ENCODE peak calls at places on chromosomes 12 and 14, in four cellular contexts. One of them, this sample, is unnamed.

GRCh38 chr14:93926209-93926872 is 803 bp upstream of the FAM181A start:
- DNase-seq in activated CD4-positive, alpha-beta memory T cell treated with anti-CD3 and anti-CD28 coated beads for 36 hours: no peak
- DNase-seq in SW 1271: no peak
- DNase-seq in H9: no peak
- DNase-seq in this sample: no peak

GRCh38 chr12:127928615-127929014 is 338.4 kb upstream of the TMEM132C start:
- DNase-seq in SW 1271: no peak
- DNase-seq in activated CD4-positive, alpha-beta memory T cell treated with anti-CD3 and anti-CD28 coated beads for 36 hours: no peak
- DNase-seq in H9: no peak
- DNase-seq in this sample: no peak

GRCh38 chr14:100532154-100532915 is 54.9 kb downstream of the BEGAIN start:
- DNase-seq in SW 1271: no peak
- DNase-seq in H9: peak; percentile 18
- DNase-seq in activated CD4-positive, alpha-beta memory T cell treated with anti-CD3 and anti-CD28 coated beads for 36 hours: peak; percentile 6
- DNase-seq in this sample: peak; percentile 15

GRCh38 chr12:88546851-88547250 is 33.4 kb downstream of the KITLG start:
- DNase-seq in SW 1271: no peak
- DNase-seq in activated CD4-positive, alpha-beta memory T cell treated with anti-CD3 and anti-CD28 coated beads for 36 hours: no peak
- DNase-seq in H9: no peak
- DNase-seq in this sample: no peak

GRCh38 chr14:102731101-102731870 is 46.0 kb upstream of the TRAF3 start:
- DNase-seq in activated CD4-positive, alpha-beta memory T cell treated with anti-CD3 and anti-CD28 coated beads for 36 hours: peak; percentile 7
- DNase-seq in H9: no peak
- DNase-seq in SW 1271: no peak
- DNase-seq in this sample: no peak

GRCh38 chr14:34450542-34450915 is 11.5 kb downstream of the SPTSSA start:
- DNase-seq in activated CD4-positive, alpha-beta memory T cell treated with anti-CD3 and anti-CD28 coated beads for 36 hours: no peak
- DNase-seq in SW 1271: no peak
- DNase-seq in H9: no peak
- DNase-seq in this sample: no peak

GRCh38 chr12:108722992-108723766 is 8.1 kb downstream of the CORO1C start:
- DNase-seq in H9: no peak
- DNase-seq in activated CD4-positive, alpha-beta memory T cell treated with anti-CD3 and anti-CD28 coated beads for 36 hours: no peak
- DNase-seq in SW 1271: peak; percentile 46
- DNase-seq in this sample: no peak

GRCh38 chr14:87864356-87865230 is 128.4 kb downstream of the GALC start:
- DNase-seq in SW 1271: no peak
- DNase-seq in H9: no peak
- DNase-seq in activated CD4-positive, alpha-beta memory T cell treated with anti-CD3 and anti-CD28 coated beads for 36 hours: no peak
- DNase-seq in this sample: no peak

GRCh38 chr12:29742646-29743045 is 41.1 kb downstream of the TMTC1 start:
- DNase-seq in SW 1271: no peak
- DNase-seq in H9: no peak
- DNase-seq in activated CD4-positive, alpha-beta memory T cell treated with anti-CD3 and anti-CD28 coated beads for 36 hours: no peak
- DNase-seq in this sample: no peak

GRCh38 chr12:56082382-56082781 is 2.4 kb downstream of the ERBB3 start:
- DNase-seq in SW 1271: no peak
- DNase-seq in activated CD4-positive, alpha-beta memory T cell treated with anti-CD3 and anti-CD28 coated beads for 36 hours: no peak
- DNase-seq in H9: no peak
- DNase-seq in this sample: no peak